ENCODE peak calls at places on chromosome 9, in five cellular contexts. M is IMR-90, E is A673, U is ecto neural progenitor cell, F is ACHN. Q is an unnamed sample.
A peak's percentile ranks its signal among the peaks of the same experiment; 100 is the strongest.

GRCh38 chr9:129012893-129013448 is 15.2 kb downstream of the SH3GLB2 start:
- DNase-seq in M (no peak), E (no peak), U (no peak), F (no peak), Q (no peak)

GRCh38 chr9:93709600-93710369 is 133.4 kb downstream of the PHF2 start:
- DNase-seq in M (no peak), E (no peak), U (no peak), F (no peak), Q (no peak)

GRCh38 chr9:96087669-96088299 is 212.3 kb downstream of the ERCC6L2 start:
- DNase-seq in M (no peak), E (peak; percentile 37), U (no peak), F (no peak), Q (no peak)

GRCh38 chr9:35675732-35676392 is 2.1 kb downstream of the CA9 start:
- DNase-seq in M (no peak), E (peak; percentile 38), U (peak; percentile 94), F (no peak), Q (no peak)

GRCh38 chr9:84953797-84954695 is 284.5 kb downstream of the NTRK2 start:
- DNase-seq in M (peak; percentile 1), E (peak; percentile 66), U (peak; percentile 89), F (peak; percentile 59), Q (peak; percentile 13)

GRCh38 chr9:97997330-97998276 is 14.5 kb downstream of the ANP32B start:
- DNase-seq in M (no peak), E (no peak), U (no peak), F (no peak), Q (no peak)

GRCh38 chr9:6811436-6811835 is 53.7 kb downstream of the KDM4C start:
- DNase-seq in M (no peak), E (no peak), U (no peak), F (no peak), Q (no peak)

GRCh38 chr9:75499812-75500211 is 390.7 kb upstream of the PCSK5 start:
- DNase-seq in M (no peak), E (no peak), U (no peak), F (no peak), Q (no peak)

GRCh38 chr9:68844623-68845612 is 139.9 kb downstream of the PIP5K1B start:
- DNase-seq in M (peak; percentile 8), E (peak; percentile 33), U (peak; percentile 63), F (peak; percentile 18), Q (no peak)

GRCh38 chr9:14687042-14687719 is 6.1 kb downstream of the ZDHHC21 start:
- DNase-seq in M (peak; percentile 94), E (no peak), U (no peak), F (no peak), Q (no peak)

GRCh38 chr9:17402309-17402708 is 176.6 kb upstream of the SH3GL2 start:
- DNase-seq in M (peak; percentile 34), E (peak; percentile 42), U (no peak), F (peak; percentile 40), Q (no peak)

GRCh38 chr9:81314525-81314924 is 374.8 kb downstream of the TLE1 start:
- DNase-seq in M (no peak), E (no peak), U (no peak), F (no peak), Q (no peak)

GRCh38 chr9:135790850-135791249 is 88.9 kb downstream of the KCNT1 start:
- DNase-seq in M (no peak), E (no peak), U (no peak), F (no peak), Q (no peak)

GRCh38 chr9:72351538-72352453 is 13.2 kb downstream of the ZFAND5 start:
- DNase-seq in M (peak; percentile 91), E (no peak), U (no peak), F (no peak), Q (no peak)

GRCh38 chr9:104494808-104495207 is 9.3 kb upstream of the OR13F1 start:
- DNase-seq in M (no peak), E (peak; percentile 34), U (no peak), F (peak; percentile 4), Q (no peak)

GRCh38 chr9:123127512-123128075 is 94.1 kb downstream of the GPR21 start:
- DNase-seq in M (no peak), E (no peak), U (no peak), F (no peak), Q (no peak)

GRCh38 chr9:114072181-114073140 is 5.6 kb downstream of the AMBP start:
- DNase-seq in M (peak; percentile 9), E (peak; percentile 23), U (no peak), F (no peak), Q (no peak)

GRCh38 chr9:115781361-115781760 is 372.2 kb upstream of the PAPPA start:
- DNase-seq in M (no peak), E (no peak), U (no peak), F (no peak), Q (no peak)

GRCh38 chr9:136499071-136499934 is 16.5 kb upstream of the SEC16A start:
- DNase-seq in M (no peak), E (no peak), U (no peak), F (no peak), Q (no peak)

GRCh38 chr9:112354081-112354743 is 20.8 kb upstream of the PTBP3 start:
- DNase-seq in M (no peak), E (no peak), U (no peak), F (no peak), Q (no peak)

GRCh38 chr9:130276121-130276520 is 10.6 kb downstream of the HMCN2 start:
- DNase-seq in M (peak; percentile 81), E (no peak), U (no peak), F (peak; percentile 81), Q (no peak)

GRCh38 chr9:38227061-38227540 is 158.1 kb upstream of the SHB start:
- DNase-seq in M (peak; percentile 93), E (peak; percentile 51), U (peak; percentile 69), F (peak; percentile 73), Q (peak; percentile 53)

GRCh38 chr9:74036549-74037231 is 460.4 kb upstream of the RORB start:
- DNase-seq in M (no peak), E (no peak), U (no peak), F (no peak), Q (no peak)

GRCh38 chr9:15524845-15525455 is 14.2 kb upstream of the PSIP1 start:
- DNase-seq in M (no peak), E (no peak), U (no peak), F (no peak), Q (no peak)

GRCh38 chr9:33172735-33173238 is 5.7 kb upstream of the B4GALT1 start:
- DNase-seq in M (no peak), E (no peak), U (no peak), F (no peak), Q (no peak)

GRCh38 chr9:130240410-130241197 is 25.0 kb upstream of the HMCN2 start:
- DNase-seq in M (peak; percentile 71), E (peak; percentile 84), U (peak; percentile 56), F (peak; percentile 75), Q (peak; percentile 49)

GRCh38 chr9:137445930-137446431 is 4.8 kb upstream of the ENTPD8 start:
- DNase-seq in M (no peak), E (no peak), U (no peak), F (no peak), Q (no peak)

GRCh38 chr9:77588319-77588937 is 59.7 kb downstream of the GNA14 start:
- DNase-seq in M (peak; percentile 89), E (peak; percentile 49), U (no peak), F (peak; percentile 37), Q (no peak)

GRCh38 chr9:113677057-113677456 is 199.1 kb upstream of the ZNF618 start:
- DNase-seq in M (no peak), E (no peak), U (no peak), F (no peak), Q (no peak)

GRCh38 chr9:104900324-104900723 is 27.6 kb downstream of the ABCA1 start:
- DNase-seq in M (no peak), E (no peak), U (no peak), F (no peak), Q (no peak)

GRCh38 chr9:70060148-70060882 is 16.7 kb downstream of the MAMDC2 start:
- DNase-seq in M (no peak), E (no peak), U (no peak), F (no peak), Q (no peak)

GRCh38 chr9:117002686-117003085 is 315.6 kb downstream of the TRIM32 start:
- DNase-seq in M (no peak), E (no peak), U (no peak), F (no peak), Q (no peak)

GRCh38 chr9:123825337-123825736 is 104.6 kb downstream of the DENND1A start:
- DNase-seq in M (peak; percentile 53), E (peak; percentile 15), U (no peak), F (peak; percentile 14), Q (no peak)

GRCh38 chr9:113562653-113563381 is 99.3 kb downstream of the RGS3 start:
- DNase-seq in M (no peak), E (no peak), U (no peak), F (no peak), Q (no peak)

GRCh38 chr9:113844466-113844865 is 31.6 kb upstream of the ZNF618 start:
- DNase-seq in M (no peak), E (peak; percentile 9), U (no peak), F (no peak), Q (no peak)

GRCh38 chr9:6383551-6384225 is 29.3 kb upstream of the UHRF2 start:
- DNase-seq in M (peak; percentile 78), E (no peak), U (no peak), F (no peak), Q (no peak)

GRCh38 chr9:97573482-97574073 is 59.6 kb downstream of the TSTD2 start:
- DNase-seq in M (peak; percentile 8), E (no peak), U (peak; percentile 23), F (no peak), Q (no peak)

GRCh38 chr9:73239868-73240267 is 88.2 kb downstream of the ANXA1 start:
- DNase-seq in M (no peak), E (no peak), U (no peak), F (no peak), Q (no peak)

GRCh38 chr9:134637241-134637640 is 4.4 kb upstream of the COL5A1 start:
- DNase-seq in M (no peak), E (no peak), U (no peak), F (no peak), Q (no peak)

GRCh38 chr9:120928720-120929389 is 2.3 kb upstream of the TRAF1 start:
- DNase-seq in M (no peak), E (peak; percentile 51), U (peak; percentile 84), F (peak; percentile 65), Q (peak; percentile 82)